ENCODE peak calls at places on chromosomes 6 and 20, in seven cellular contexts. N is GM23338, J is A673, P is hepatocyte, W is GM12878, Q is endothelial cell of umbilical vein, L is fibroblast of lung. X is an unnamed sample.

GRCh38 chr6:87407531-87407895 is 259 bp upstream of the CFAP206 start:
- DNase-seq in N (peak), J (no peak), L (peak), Q (peak), W (no peak), P (peak), X (peak)

GRCh38 chr6:23213193-23213592 is 643.8 kb downstream of the HDGFL1 start:
- DNase-seq in N (no peak), J (no peak), Q (no peak), W (no peak), L (peak), P (no peak), X (no peak)

GRCh38 chr6:105189026-105189680 is 9.3 kb upstream of the POPDC3 start:
- DNase-seq in J (no peak), N (no peak), L (no peak), P (no peak), Q (peak), W (no peak), X (no peak)

GRCh38 chr6:136901212-136901784 is 20.8 kb upstream of the SLC35D3 start:
- DNase-seq in L (no peak), J (no peak), W (no peak), P (no peak), Q (no peak), N (no peak), X (no peak)

GRCh38 chr6:142845624-142846458 is 99.1 kb downstream of the HIVEP2 start:
- DNase-seq in Q (peak), L (peak), N (peak), W (no peak), P (peak), J (peak), X (peak)

GRCh38 chr20:29878281-29878741 is 1379.2 kb upstream of the DEFB115 start:
- DNase-seq in W (no peak), Q (no peak), P (no peak), L (peak), J (no peak), N (peak), X (no peak)

GRCh38 chr6:36252005-36252404 is 17.9 kb upstream of the PNPLA1 start:
- DNase-seq in L (no peak), W (no peak), J (no peak), N (no peak), P (no peak), Q (no peak), X (no peak)

GRCh38 chr20:17500826-17501225 is 30.4 kb downstream of the BFSP1 start:
- DNase-seq in P (no peak), J (no peak), N (no peak), Q (no peak), W (no peak), L (no peak), X (no peak)

GRCh38 chr6:30678964-30679726 is 6.3 kb upstream of the DHX16 start:
- DNase-seq in N (peak), Q (peak), J (peak), L (peak), P (peak), W (no peak), X (peak)

GRCh38 chr6:105428342-105428957 is 25.6 kb upstream of the PREP start:
- DNase-seq in P (no peak), J (no peak), W (no peak), Q (peak), N (no peak), L (peak), X (no peak)

GRCh38 chr6:3813150-3813780 is 35.9 kb upstream of the FAM50B start:
- DNase-seq in L (no peak), W (no peak), Q (peak), P (no peak), J (no peak), N (no peak), X (no peak)

GRCh38 chr6:142885182-142885867 is 59.7 kb downstream of the HIVEP2 start:
- DNase-seq in W (peak), Q (peak), N (peak), J (peak), L (peak), P (peak), X (peak)

GRCh38 chr20:62843656-62844055 is 18.0 kb downstream of the TCFL5 start:
- DNase-seq in L (no peak), P (no peak), N (no peak), W (no peak), Q (no peak), J (no peak), X (no peak)

GRCh38 chr6:27891300-27891913 is 20.8 kb downstream of the OR2B2 start:
- DNase-seq in J (no peak), P (no peak), N (no peak), W (no peak), L (no peak), Q (no peak), X (peak)

GRCh38 chr20:59002874-59003399 is 4.1 kb downstream of the CTSZ start:
- DNase-seq in N (no peak), P (no peak), L (no peak), W (no peak), J (no peak), Q (no peak), X (no peak)

GRCh38 chr6:56909115-56909907 is 45.6 kb upstream of the BEND6 start:
- DNase-seq in L (no peak), P (no peak), J (no peak), Q (no peak), W (no peak), N (no peak), X (no peak)

GRCh38 chr6:111997078-111997862 is 56.6 kb upstream of the CCN6 start:
- DNase-seq in P (peak), L (peak), Q (peak), J (peak), N (peak), W (no peak), X (peak)

GRCh38 chr6:117397536-117398227 is 28.1 kb downstream of the ROS1 start:
- DNase-seq in Q (no peak), N (no peak), W (no peak), J (no peak), L (peak), P (no peak), X (no peak)

GRCh38 chr20:11452326-11452725 is 465.4 kb upstream of the BTBD3 start:
- DNase-seq in W (no peak), L (peak), J (no peak), Q (no peak), N (no peak), P (no peak), X (no peak)

GRCh38 chr20:34070079-34070439 is 42.0 kb downstream of the EIF2S2 start:
- DNase-seq in N (no peak), W (no peak), L (no peak), Q (no peak), P (no peak), J (no peak), X (no peak)

GRCh38 chr6:164817662-164818061 is 491.7 kb downstream of the C6orf118 start:
- DNase-seq in N (no peak), L (no peak), W (no peak), J (no peak), P (no peak), Q (no peak), X (no peak)

GRCh38 chr20:25259788-25260254 is 11.9 kb downstream of the PYGB start:
- DNase-seq in N (no peak), P (peak), W (no peak), J (no peak), Q (no peak), L (no peak), X (no peak)

GRCh38 chr6:36739947-36740817 is 42.6 kb downstream of the RAB44 start:
- DNase-seq in Q (peak), W (no peak), L (no peak), J (no peak), P (no peak), N (no peak), X (no peak)

GRCh38 chr6:100704941-100705340 is 176.2 kb downstream of the ASCC3 start:
- DNase-seq in J (no peak), Q (no peak), N (no peak), P (no peak), W (no peak), L (peak), X (no peak)

GRCh38 chr6:111884068-111884467 is 10.8 kb upstream of the FYN start:
- DNase-seq in W (no peak), N (peak), P (no peak), L (no peak), Q (no peak), J (no peak), X (no peak)

GRCh38 chr6:106639812-106640211 is 10.4 kb downstream of the QRSL1 start:
- DNase-seq in Q (no peak), L (no peak), J (no peak), N (no peak), P (no peak), W (no peak), X (no peak)

GRCh38 chr6:158076548-158076947 is 91.5 kb downstream of the SERAC1 start:
- DNase-seq in W (no peak), Q (no peak), L (no peak), P (no peak), J (no peak), N (no peak), X (no peak)

GRCh38 chr20:18628330-18628941 is 40.6 kb downstream of the DTD1 start:
- DNase-seq in L (no peak), Q (no peak), P (peak), J (peak), W (no peak), N (peak), X (no peak)

GRCh38 chr6:75751443-75751842 is 2.4 kb downstream of the MYO6 start:
- DNase-seq in W (no peak), L (peak), J (no peak), P (no peak), Q (peak), N (no peak), X (no peak)

GRCh38 chr6:3534599-3534998 is 77.7 kb upstream of the SLC22A23 start:
- DNase-seq in J (no peak), Q (no peak), P (no peak), L (peak), W (no peak), N (no peak), X (no peak)

GRCh38 chr20:34954905-34955231 is 738 bp downstream of the GSS start:
- DNase-seq in L (peak), J (peak), N (peak), Q (no peak), W (no peak), P (peak), X (no peak)

GRCh38 chr20:57435498-57436222 is 44.5 kb downstream of the RBM38 start:
- DNase-seq in J (peak), N (peak), P (no peak), W (no peak), Q (no peak), L (no peak), X (peak)

GRCh38 chr20:35963878-35964277 is 4.5 kb upstream of the CNBD2 start:
- DNase-seq in L (no peak), N (no peak), P (no peak), J (no peak), Q (no peak), W (no peak), X (no peak)

GRCh38 chr20:57627972-57628650 is 7.9 kb upstream of the ZBP1 start:
- DNase-seq in J (peak), P (peak), L (peak), Q (peak), N (no peak), W (no peak), X (peak)

GRCh38 chr20:11387189-11387754 is 530.4 kb upstream of the BTBD3 start:
- DNase-seq in Q (no peak), L (peak), N (no peak), J (no peak), P (no peak), W (no peak), X (no peak)

GRCh38 chr6:130018830-130019795 is 732 bp downstream of the L3MBTL3 start:
- DNase-seq in J (peak), N (peak), P (peak), Q (peak), L (peak), W (no peak), X (peak)

GRCh38 chr6:151374024-151374423 is 17.3 kb downstream of the ZBTB2 start:
- DNase-seq in L (no peak), J (no peak), N (peak), P (no peak), Q (peak), W (no peak), X (no peak)

GRCh38 chr20:5000263-5001173 is 792 bp downstream of the SLC23A2 start:
- DNase-seq in J (no peak), W (no peak), P (peak), Q (no peak), L (no peak), N (peak), X (peak)

GRCh38 chr6:47710295-47710694 is 11.9 kb downstream of the ADGRF4 start:
- DNase-seq in L (no peak), P (no peak), J (no peak), W (no peak), N (no peak), Q (no peak), X (no peak)

GRCh38 chr6:41315203-41315602 is 20.2 kb upstream of the NCR2 start:
- DNase-seq in N (no peak), W (no peak), L (no peak), Q (no peak), J (no peak), P (no peak), X (no peak)

GRCh38 chr6:41321183-41321582 is 14.2 kb upstream of the NCR2 start:
- DNase-seq in W (no peak), Q (no peak), J (no peak), N (no peak), L (no peak), P (no peak), X (no peak)

GRCh38 chr6:41315943-41316342 is 19.5 kb upstream of the NCR2 start:
- DNase-seq in W (no peak), Q (no peak), J (no peak), N (no peak), L (no peak), P (no peak), X (no peak)

GRCh38 chr6:41318648-41319565 is 16.5 kb upstream of the NCR2 start:
- DNase-seq in N (peak), L (peak), J (peak), Q (peak), P (peak), W (peak), X (peak)
- TF ChIP-seq EZH2 in N (no peak), L (no peak), J (no peak), Q (no peak), P (no peak), W (no peak), X (no peak)

GRCh38 chr6:96794980-96795379 is 42.3 kb downstream of the GPR63 start:
- DNase-seq in L (peak), J (peak), N (peak), Q (no peak), W (no peak), P (no peak), X (no peak)
- TF ChIP-seq CTCF in L (no peak), J (no peak), N (no peak), Q (no peak), W (no peak), P (no peak), X (no peak)

DNA sequence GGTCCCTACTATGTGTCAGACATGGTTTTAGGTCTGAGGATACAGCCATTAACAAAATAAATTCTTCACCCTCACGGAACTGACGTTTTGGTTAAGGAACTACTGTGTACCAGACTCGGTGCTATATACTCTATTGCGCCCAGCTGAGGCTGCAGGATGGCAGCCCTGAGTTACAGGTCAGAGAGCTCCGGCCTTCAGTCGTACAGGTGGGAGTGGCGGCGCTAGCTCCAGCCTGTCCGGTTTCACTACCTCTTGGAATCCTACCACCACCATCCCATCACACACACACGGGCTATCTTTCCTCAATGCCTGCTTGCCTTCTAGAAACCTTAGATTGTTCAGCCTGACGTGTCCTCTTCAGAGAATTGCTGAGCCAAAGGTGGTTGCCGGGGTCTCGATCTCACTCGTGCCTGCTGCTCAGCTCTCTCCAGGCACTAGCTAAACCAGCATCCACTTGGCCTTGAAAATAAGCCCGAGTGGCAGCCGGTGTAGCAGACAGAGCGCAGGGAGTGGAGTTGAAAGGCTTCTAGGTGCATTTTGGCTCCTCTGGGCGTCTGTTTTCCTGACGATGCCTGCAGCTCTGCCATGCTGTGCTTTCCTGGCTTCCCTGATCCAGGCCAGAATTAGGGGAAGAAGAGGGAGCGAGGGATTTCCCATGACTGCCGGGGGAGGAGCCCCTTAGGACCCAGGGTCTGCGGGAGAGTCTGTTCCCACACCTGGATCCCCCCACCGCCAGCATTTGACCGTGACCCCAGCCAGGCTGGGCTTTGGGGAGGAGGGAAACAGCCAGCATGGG is 1.1 kb upstream of the TCF15 start:
- DNase-seq in P (no peak), L (no peak), N (no peak), W (no peak), Q (no peak), J (no peak), X (no peak)
- TF ChIP-seq EZH2 in P (no peak), L (no peak), N (no peak), W (no peak), Q (peak), J (no peak), X (no peak)

GRCh38 chr6:88422831-88423230 is 256.7 kb upstream of the CNR1 start:
- DNase-seq in W (no peak), L (no peak), P (no peak), N (peak), J (peak), Q (no peak), X (no peak)
- TF ChIP-seq CTCF in W (no peak), L (no peak), P (no peak), N (peak), J (peak), Q (no peak), X (no peak)

GRCh38 chr20:791056-791455 is 22.8 kb upstream of the SLC52A3 start:
- DNase-seq in Q (no peak), W (no peak), J (no peak), N (peak), P (no peak), L (no peak), X (no peak)

GRCh38 chr20:792248-792647 is 23.9 kb upstream of the SLC52A3 start:
- DNase-seq in J (no peak), N (peak), L (no peak), W (no peak), P (no peak), Q (no peak), X (no peak)

GRCh38 chr20:801678-802077 is 31.8 kb upstream of the FAM110A start:
- DNase-seq in J (no peak), N (no peak), W (no peak), L (no peak), Q (no peak), P (no peak), X (no peak)

GRCh38 chr20:796916-797315 is 28.6 kb upstream of the SLC52A3 start:
- DNase-seq in J (no peak), P (no peak), L (no peak), W (no peak), Q (no peak), N (no peak), X (no peak)
- TF ChIP-seq EZH2 in J (no peak), P (no peak), L (no peak), W (no peak), Q (no peak), N (no peak), X (no peak)

DNA sequence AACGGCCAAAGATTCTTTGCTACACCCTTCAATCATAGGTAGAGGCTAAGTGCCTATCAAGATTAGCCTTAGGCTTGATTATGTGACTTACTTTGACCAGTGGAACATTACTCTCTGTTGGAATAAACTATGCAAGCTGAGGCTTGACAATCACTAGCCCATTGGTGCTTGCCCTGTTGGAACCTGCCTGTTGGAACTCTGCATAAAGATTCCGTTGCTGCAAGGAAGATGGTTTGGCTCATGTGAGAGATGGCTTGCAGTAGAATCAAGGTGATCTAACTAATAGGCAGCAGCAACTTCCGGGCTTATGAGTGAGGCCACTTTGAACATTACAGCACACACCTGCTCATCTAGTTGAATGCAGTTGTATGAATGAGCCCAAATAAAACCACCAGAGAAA is 227.7 kb upstream of the TSHZ2 start:
- DNase-seq in W (no peak), L (no peak), Q (no peak), P (no peak), N (no peak), J (no peak), X (no peak)
- TF ChIP-seq CTCF in W (no peak), L (no peak), Q (no peak), P (no peak), N (no peak), J (no peak), X (no peak)

GRCh38 chr20:32031007-32031958 is 20.8 kb upstream of the HCK start:
- DNase-seq in N (peak), W (no peak), L (peak), P (peak), J (peak), Q (peak), X (peak)
- TF ChIP-seq EZH2 in N (no peak), W (no peak), L (peak), P (no peak), J (no peak), Q (no peak), X (no peak)

X was measured in MM.1S.